ENCODE peak calls at places on chromosomes 4 and X, in five cellular contexts. K, T, O, Q and N are unnamed samples.

GRCh38 chrX:69142688-69143239 is 22.5 kb downstream of the PJA1 start:
- DNase-seq in Q (no peak), O (no peak), K (no peak), T (no peak), N (no peak)

GRCh38 chr4:13920901-13921300 is 293.4 kb upstream of the BOD1L1 start:
- DNase-seq in T (no peak), O (no peak), K (no peak), Q (peak; percentile 16), N (no peak)

GRCh38 chr4:134762053-134762452 is 560.5 kb upstream of the PABPC4L start:
- DNase-seq in K (no peak), O (no peak), Q (no peak), T (no peak), N (no peak)

GRCh38 chrX:65406532-65406931 is 128.1 kb downstream of the LAS1L start:
- DNase-seq in K (no peak), T (no peak), O (no peak), Q (no peak), N (no peak)

GRCh38 chr4:18012807-18013462 is 8.6 kb downstream of the LCORL start:
- DNase-seq in O (no peak), Q (no peak), T (no peak), K (no peak), N (no peak)

GRCh38 chrX:136354201-136354600 is 53.4 kb downstream of the ADGRG4 start:
- DNase-seq in K (no peak), O (no peak), Q (no peak), T (no peak), N (no peak)

GRCh38 chr4:1414831-1415680 is 8.8 kb upstream of the NKX1-1 start:
- DNase-seq in Q (no peak), K (no peak), O (peak; percentile 32), T (no peak), N (no peak)

GRCh38 chr4:57219389-57219890 is 109.3 kb upstream of the IGFBP7 start:
- DNase-seq in T (no peak), O (no peak), Q (no peak), K (no peak), N (no peak)

GRCh38 chr4:24780936-24781538 is 14.3 kb upstream of the SOD3 start:
- DNase-seq in O (no peak), T (no peak), Q (no peak), K (no peak), N (no peak)

GRCh38 chr4:15400911-15401671 is 26.7 kb upstream of the C1QTNF7 start:
- DNase-seq in T (no peak), Q (peak; percentile 50), K (peak; percentile 86), O (peak; percentile 85), N (no peak)

GRCh38 chrX:143081231-143081630 is 55.5 kb downstream of the SPANXN4 start:
- DNase-seq in O (no peak), T (no peak), Q (no peak), K (no peak), N (no peak)

GRCh38 chrX:47515941-47516649 is 33.1 kb upstream of the ZNF41 start:
- DNase-seq in T (no peak), Q (no peak), O (no peak), K (no peak), N (no peak)

GRCh38 chr4:183182873-183183725 is 84.0 kb downstream of the WWC2 start:
- DNase-seq in Q (peak; percentile 34), O (peak; percentile 51), T (no peak), K (peak; percentile 62), N (no peak)

GRCh38 chr4:107283587-107284559 is 247.8 kb upstream of the DKK2 start:
- DNase-seq in O (no peak), T (no peak), K (no peak), Q (no peak), N (no peak)

GRCh38 chr4:3640587-3640962 is 108.4 kb upstream of the LRPAP1 start:
- DNase-seq in T (no peak), K (no peak), Q (no peak), O (peak; percentile 29), N (no peak)

GRCh38 chr4:120156115-120156718 is 89.6 kb upstream of the MAD2L1 start:
- DNase-seq in Q (no peak), T (peak; percentile 7), O (no peak), K (no peak), N (no peak)

GRCh38 chr4:76212851-76213414 is 691 bp downstream of the SCARB2 start:
- DNase-seq in K (no peak), Q (no peak), T (no peak), O (no peak), N (peak; percentile 46)

GRCh38 chrX:11321986-11322385 is 28.8 kb downstream of the AMELX start:
- DNase-seq in K (no peak), O (no peak), Q (no peak), T (no peak), N (no peak)

GRCh38 chr4:151325320-151326246 is at the start of gene SH3D19:
- DNase-seq in O (peak; percentile 79), Q (peak; percentile 70), T (no peak), K (peak; percentile 72), N (no peak)

GRCh38 chr4:106985830-106986229 is 50.3 kb downstream of the DKK2 start:
- DNase-seq in K (no peak), T (no peak), O (no peak), Q (no peak), N (no peak)

GRCh38 chr4:158873795-158874359 is 105.1 kb downstream of the FNIP2 start:
- DNase-seq in T (no peak), K (no peak), Q (no peak), O (no peak), N (no peak)

GRCh38 chrX:9856596-9856995 is 70.4 kb downstream of the SHROOM2 start:
- DNase-seq in K (no peak), O (no peak), Q (no peak), T (no peak), N (no peak)

GRCh38 chr4:98446499-98447375 is 185.6 kb downstream of the RAP1GDS1 start:
- DNase-seq in Q (no peak), K (peak; percentile 41), T (peak; percentile 61), O (peak; percentile 51), N (peak; percentile 35)

GRCh38 chr4:5791654-5792053 is 80.7 kb downstream of the EVC start:
- DNase-seq in T (no peak), Q (no peak), O (no peak), K (peak; percentile 11), N (no peak)

GRCh38 chr4:94758700-94759399 is 1.1 kb downstream of the BMPR1B start:
- DNase-seq in O (no peak), Q (no peak), K (no peak), T (no peak), N (no peak)

GRCh38 chr4:21678711-21679110 is 269.9 kb downstream of the KCNIP4 start:
- DNase-seq in O (no peak), Q (no peak), K (no peak), T (no peak), N (no peak)

GRCh38 chr4:74055096-74055495 is 16.6 kb upstream of the CXCL3 start:
- DNase-seq in T (no peak), K (no peak), Q (no peak), O (no peak), N (no peak)

GRCh38 chr4:10346023-10346422 is 111.2 kb downstream of the ZNF518B start:
- DNase-seq in O (no peak), Q (no peak), K (no peak), T (no peak), N (no peak)

GRCh38 chrX:106341823-106342222 is 173.7 kb downstream of the PWWP3B start:
- DNase-seq in O (no peak), Q (no peak), K (no peak), T (no peak), N (no peak)

GRCh38 chr4:155085843-155086530 is 122.4 kb upstream of the NPY2R start:
- DNase-seq in K (no peak), T (no peak), O (no peak), Q (no peak), N (no peak)

GRCh38 chr4:118765399-118765798 is 70.5 kb downstream of the SEC24D start:
- DNase-seq in O (no peak), Q (no peak), K (no peak), T (no peak), N (no peak)

GRCh38 chrX:134431894-134432293 is 28.1 kb upstream of the HPRT1 start:
- DNase-seq in Q (no peak), K (no peak), O (no peak), T (no peak), N (no peak)

GRCh38 chr4:54217642-54218486 is 11.2 kb upstream of the PDGFRA start:
- DNase-seq in K (peak; percentile 57), T (no peak), O (peak; percentile 63), Q (peak; percentile 76), N (peak; percentile 19)
- H3K4me1 ChIP-seq in K (peaks cover 9% of the 10 kb centered on the region), T (no peaks in the 10 kb centered on the region), O (peaks cover 10% of the 10 kb centered on the region), Q (no peaks in the 10 kb centered on the region), N (peaks cover 4% of the 10 kb centered on the region)

DNA sequence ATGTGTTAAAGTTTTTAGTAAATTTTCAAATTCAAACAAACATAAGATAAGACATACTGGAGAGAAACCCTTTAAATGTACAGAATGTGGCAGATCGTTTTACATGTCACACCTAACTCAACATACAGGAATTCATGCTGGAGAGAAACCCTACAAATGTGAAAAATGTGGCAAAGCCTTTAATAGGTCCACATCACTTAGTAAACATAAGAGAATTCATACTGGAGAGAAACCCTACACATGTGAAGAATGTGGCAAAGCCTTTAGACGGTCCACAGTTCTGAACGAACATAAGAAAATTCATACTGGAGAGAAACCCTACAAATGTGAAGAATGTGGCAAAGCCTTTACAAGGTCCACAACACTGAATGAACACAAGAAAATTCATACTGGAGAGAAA is 32.8 kb downstream of the ZNF595 start:
- DNase-seq in Q (no peak), T (no peak), O (no peak), K (no peak), N (no peak)
- H3K9me3 ChIP-seq in Q (peaks cover 100% of the 10 kb centered on the region), T (peaks cover 7% of the 10 kb centered on the region), O (peaks cover 100% of the 10 kb centered on the region), K (peaks cover 100% of the 10 kb centered on the region), N (peaks cover 46% of the 10 kb centered on the region)

DNA sequence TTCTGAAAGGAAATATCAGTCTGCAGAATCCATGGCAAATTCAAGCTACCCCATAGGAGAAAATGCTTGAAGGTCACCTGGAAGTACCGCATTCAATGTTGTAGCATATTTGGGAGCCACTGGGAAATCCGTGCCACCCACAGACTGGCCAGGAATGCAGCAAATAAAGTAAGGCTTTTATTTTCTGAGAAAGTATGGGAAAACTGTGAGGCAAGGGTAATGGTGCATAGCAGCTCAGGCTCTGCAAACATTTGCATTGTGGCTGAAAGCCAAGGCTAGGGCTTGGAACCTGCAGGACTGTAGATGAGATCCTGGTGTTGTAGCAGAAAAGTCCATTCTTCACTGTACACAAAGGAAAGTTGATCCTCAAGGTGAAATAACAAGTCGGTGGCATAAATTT is 450.9 kb upstream of the NR3C2 start:
- DNase-seq in Q (no peak), K (no peak), O (no peak), T (no peak), N (no peak)
- H3K27ac ChIP-seq in Q (no peak overlapping the region), K (no peak overlapping the region), O (no peak overlapping the region), T (no peak overlapping the region), N (no peak overlapping the region)

DNA sequence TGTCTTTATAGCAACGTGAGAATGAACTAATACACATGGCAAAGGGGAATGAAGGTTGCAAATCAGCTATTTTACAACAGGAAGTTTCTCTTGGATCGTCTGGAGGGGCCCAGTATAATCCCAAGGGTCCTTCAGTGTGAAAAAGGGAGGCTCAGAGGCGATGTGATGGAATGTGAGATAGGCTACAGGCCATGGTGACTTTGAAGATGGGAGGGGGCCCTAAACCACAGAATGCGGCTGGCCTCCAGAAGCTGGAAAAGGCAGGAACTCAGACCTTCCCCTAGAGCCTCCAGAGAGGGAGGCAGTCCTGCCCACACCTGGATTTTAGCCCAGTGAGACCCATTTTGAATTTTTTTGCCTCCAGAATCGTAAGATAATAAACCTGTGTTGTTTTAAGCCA is 69.4 kb upstream of the PGM2 start:
- DNase-seq in Q (no peak), K (no peak), O (no peak), T (no peak), N (no peak)
- H3K4me1 ChIP-seq in Q (peaks cover 11% of the 10 kb centered on the region), K (peaks cover 23% of the 10 kb centered on the region), O (peaks cover 29% of the 10 kb centered on the region), T (peaks cover 6% of the 10 kb centered on the region), N (no peaks in the 10 kb centered on the region)